ENCODE peak calls at places on chromosomes 6 and 20, in five cellular contexts. S is body of pancreas, F is HFF-Myc, B is NCI-H1694 treated with DMSO at 0.1 percent for 48 hours, R is lower lobe of right lung. D is an unnamed sample.

GRCh38 chr6:5995705-5996686 is 10.7 kb downstream of the NRN1 start:
- DNase-seq in R (peak; percentile 75), F (no peak), S (peak; percentile 48), B (no peak), D (no peak)

GRCh38 chr6:47733879-47734558 is 35.6 kb downstream of the ADGRF4 start:
- DNase-seq in S (peak; percentile 7), F (no peak), B (peak; percentile 5), R (no peak), D (no peak)

GRCh38 chr6:73418081-73418741 is 23.6 kb downstream of the DDX43 start:
- DNase-seq in F (no peak), R (no peak), S (no peak), B (no peak), D (peak; percentile 1)

GRCh38 chr20:35235881-35236280 is 9.4 kb downstream of the MMP24 start:
- DNase-seq in S (no peak), B (no peak), F (no peak), R (peak; percentile 70), D (no peak)

GRCh38 chr6:8108759-8109539 is 6.6 kb upstream of the EEF1E1 start:
- DNase-seq in B (no peak), F (no peak), S (no peak), R (no peak), D (no peak)

GRCh38 chr6:155455766-155456165 is at the start of gene NOX3:
- DNase-seq in S (no peak), F (no peak), R (no peak), B (no peak), D (no peak)

GRCh38 chr20:62643521-62644043 is 1.3 kb downstream of the SLCO4A1 start:
- DNase-seq in F (no peak), R (no peak), B (no peak), S (peak; percentile 54), D (no peak)

GRCh38 chr20:967796-968742 is 34.0 kb downstream of the RSPO4 start:
- DNase-seq in B (no peak), S (no peak), F (no peak), R (no peak), D (no peak)

GRCh38 chr6:39239527-39240154 is 10.4 kb upstream of the KCNK5 start:
- DNase-seq in R (no peak), S (no peak), B (no peak), F (no peak), D (no peak)

GRCh38 chr6:41489284-41489851 is 56.8 kb upstream of the FOXP4 start:
- DNase-seq in R (no peak), F (peak; percentile 82), S (no peak), B (no peak), D (no peak)

GRCh38 chr6:34993206-34993605 is 104.2 kb downstream of the ANKS1A start:
- DNase-seq in F (no peak), R (no peak), B (no peak), S (no peak), D (no peak)

GRCh38 chr6:155126727-155127439 is 131.8 kb downstream of the TIAM2 start:
- DNase-seq in F (no peak), S (no peak), B (no peak), R (no peak), D (no peak)

GRCh38 chr20:653110-653589 is at the start of gene SRXN1:
- DNase-seq in B (no peak), S (peak; percentile 94), F (no peak), R (peak; percentile 95), D (peak; percentile 81)

GRCh38 chr6:35089935-35090505 is 51.1 kb downstream of the TCP11 start:
- DNase-seq in F (peak; percentile 60), S (no peak), B (no peak), R (no peak), D (peak; percentile 42)

GRCh38 chr6:101069191-101069795 is 188.2 kb upstream of the ASCC3 start:
- DNase-seq in B (no peak), S (no peak), F (no peak), R (no peak), D (no peak)

GRCh38 chr6:31480574-31480973 is 17.4 kb upstream of the MICB start:
- DNase-seq in B (no peak), F (no peak), R (no peak), S (no peak), D (no peak)

GRCh38 chr20:52978851-52979250 is 6.7 kb downstream of the TSHZ2 start:
- DNase-seq in S (no peak), B (no peak), R (no peak), F (no peak), D (no peak)

GRCh38 chr20:3622411-3622810 is 40.8 kb downstream of the GFRA4 start:
- DNase-seq in F (no peak), S (no peak), B (no peak), R (no peak), D (no peak)

GRCh38 chr20:9241232-9241692 is 172.4 kb downstream of the PLCB4 start:
- DNase-seq in R (no peak), F (peak; percentile 62), B (no peak), S (no peak), D (no peak)

GRCh38 chr6:20661721-20662120 is 127.5 kb downstream of the CDKAL1 start:
- DNase-seq in R (no peak), B (peak; percentile 76), F (no peak), S (peak; percentile 23), D (no peak)

GRCh38 chr6:136786708-136787107 is 5.6 kb downstream of the MAP3K5 start:
- DNase-seq in B (no peak), F (no peak), R (peak; percentile 48), S (no peak), D (no peak)

GRCh38 chr6:121826156-121826810 is 390.8 kb downstream of the GJA1 start:
- DNase-seq in B (no peak), R (no peak), S (no peak), F (peak; percentile 63), D (peak; percentile 61)

GRCh38 chr20:59945731-59946130 is 5.5 kb downstream of the FAM217B start:
- DNase-seq in R (no peak), F (no peak), B (no peak), S (no peak), D (no peak)

GRCh38 chr6:82775989-82776388 is 289.7 kb downstream of the UBE3D start:
- DNase-seq in B (no peak), R (no peak), F (no peak), S (no peak), D (no peak)

GRCh38 chr20:57499676-57500075 is 25.3 kb downstream of the CTCFL start:
- DNase-seq in F (no peak), S (no peak), B (no peak), R (no peak), D (no peak)

GRCh38 chr6:76351275-76351674 is 278.8 kb upstream of the IMPG1 start:
- DNase-seq in B (peak; percentile 7), R (no peak), F (no peak), S (peak; percentile 41), D (no peak)

GRCh38 chr6:72811971-72812421 is 190.1 kb downstream of the KCNQ5 start:
- DNase-seq in R (no peak), B (no peak), F (no peak), S (no peak), D (no peak)

GRCh38 chr6:168353041-168353440 is 33.5 kb upstream of the DACT2 start:
- DNase-seq in R (no peak), S (no peak), F (no peak), B (no peak), D (no peak)

GRCh38 chr6:24882835-24883555 is 52.8 kb downstream of the RIPOR2 start:
- DNase-seq in S (no peak), F (no peak), R (no peak), B (no peak), D (no peak)

GRCh38 chr20:23019403-23019802 is 15.7 kb upstream of the SSTR4 start:
- DNase-seq in R (no peak), S (no peak), F (no peak), B (no peak), D (no peak)

GRCh38 chr6:106223300-106223930 is 102.1 kb downstream of the ATG5 start:
- DNase-seq in F (peak; percentile 38), S (peak; percentile 67), R (no peak), B (peak; percentile 33), D (peak; percentile 54)

D was measured in AG04450.